ENCODE peak calls at places on chromosomes 4 and X, in seven cellular contexts. One of them, this sample, is unnamed.

GRCh38 chrX:1657367-1658082 is 42.7 kb downstream of the ASMT start:
- DNase-seq in MCF 10A: peak; percentile 57
- DNase-seq in tibial nerve: no peak
- DNase-seq in endothelial cell: no peak
- DNase-seq in lower lobe of right lung: no peak
- DNase-seq in heart left ventricle: no peak
- DNase-seq in GM06990: peak; percentile 69
- DNase-seq in this sample: peak; percentile 61

GRCh38 chrX:123408856-123409737 is 225.0 kb downstream of the GRIA3 start:
- DNase-seq in lower lobe of right lung: no peak
- DNase-seq in endothelial cell: no peak
- DNase-seq in heart left ventricle: no peak
- DNase-seq in GM06990: peak; percentile 64
- DNase-seq in MCF 10A: no peak
- DNase-seq in tibial nerve: no peak
- DNase-seq in this sample: peak; percentile 13

GRCh38 chrX:8484360-8484759 is 19.7 kb downstream of the VCX3B start:
- DNase-seq in tibial nerve: no peak
- DNase-seq in heart left ventricle: no peak
- DNase-seq in endothelial cell: no peak
- DNase-seq in MCF 10A: no peak
- DNase-seq in lower lobe of right lung: no peak
- DNase-seq in GM06990: no peak
- DNase-seq in this sample: no peak

GRCh38 chrX:41406211-41406610 is 40.9 kb upstream of the NYX start:
- DNase-seq in tibial nerve: no peak
- DNase-seq in endothelial cell: no peak
- DNase-seq in GM06990: no peak
- DNase-seq in MCF 10A: peak; percentile 58
- DNase-seq in heart left ventricle: no peak
- DNase-seq in lower lobe of right lung: no peak
- DNase-seq in this sample: no peak

GRCh38 chr4:117514779-117515178 is 429.4 kb upstream of the TRAM1L1 start:
- DNase-seq in lower lobe of right lung: no peak
- DNase-seq in MCF 10A: no peak
- DNase-seq in heart left ventricle: no peak
- DNase-seq in endothelial cell: no peak
- DNase-seq in tibial nerve: no peak
- DNase-seq in GM06990: no peak
- DNase-seq in this sample: no peak

GRCh38 chr4:79865253-79865652 is 207.8 kb downstream of the ANTXR2 start:
- DNase-seq in MCF 10A: peak; percentile 24
- DNase-seq in GM06990: no peak
- DNase-seq in heart left ventricle: no peak
- DNase-seq in tibial nerve: no peak
- DNase-seq in lower lobe of right lung: no peak
- DNase-seq in endothelial cell: no peak
- DNase-seq in this sample: no peak

GRCh38 chr4:184802203-184803015 is 23.4 kb downstream of the ACSL1 start:
- DNase-seq in MCF 10A: no peak
- DNase-seq in tibial nerve: no peak
- DNase-seq in GM06990: no peak
- DNase-seq in heart left ventricle: no peak
- DNase-seq in endothelial cell: no peak
- DNase-seq in lower lobe of right lung: peak; percentile 49
- DNase-seq in this sample: no peak

GRCh38 chr4:48189731-48190130 is 55.7 kb upstream of the TXK start:
- DNase-seq in MCF 10A: no peak
- DNase-seq in endothelial cell: no peak
- DNase-seq in GM06990: no peak
- DNase-seq in lower lobe of right lung: no peak
- DNase-seq in heart left ventricle: no peak
- DNase-seq in tibial nerve: no peak
- DNase-seq in this sample: no peak

GRCh38 chrX:53445977-53446376 is 11.8 kb upstream of the HSD17B10 start:
- DNase-seq in heart left ventricle: peak; percentile 43
- DNase-seq in tibial nerve: no peak
- DNase-seq in endothelial cell: peak; percentile 36
- DNase-seq in lower lobe of right lung: peak; percentile 45
- DNase-seq in GM06990: no peak
- DNase-seq in MCF 10A: peak; percentile 66
- DNase-seq in this sample: no peak

GRCh38 chr4:88522702-88523324 is 763 bp downstream of the PYURF start:
- DNase-seq in GM06990: no peak
- DNase-seq in heart left ventricle: peak; percentile 40
- DNase-seq in lower lobe of right lung: peak; percentile 71
- DNase-seq in tibial nerve: no peak
- DNase-seq in MCF 10A: peak; percentile 49
- DNase-seq in endothelial cell: peak; percentile 15
- DNase-seq in this sample: peak; percentile 35

GRCh38 chrX:68807818-68808217 is 21.0 kb upstream of the EFNB1 start:
- DNase-seq in tibial nerve: no peak
- DNase-seq in heart left ventricle: no peak
- DNase-seq in endothelial cell: peak; percentile 38
- DNase-seq in lower lobe of right lung: no peak
- DNase-seq in GM06990: no peak
- DNase-seq in MCF 10A: peak; percentile 57
- DNase-seq in this sample: no peak
- TF ChIP-seq CTCF in tibial nerve: peak; percentile 36
- TF ChIP-seq CTCF in heart left ventricle: peak; percentile 32
- TF ChIP-seq CTCF in endothelial cell: peak; percentile 28
- TF ChIP-seq CTCF in lower lobe of right lung: peak; percentile 44
- TF ChIP-seq CTCF in GM06990: peak; percentile 15
- TF ChIP-seq CTCF in MCF 10A: peak; percentile 42
- TF ChIP-seq CTCF in this sample: no peak

GRCh38 chrX:106404512-106404911 is 207.3 kb upstream of the RADX start:
- DNase-seq in endothelial cell: no peak
- DNase-seq in MCF 10A: peak; percentile 40
- DNase-seq in heart left ventricle: no peak
- DNase-seq in GM06990: no peak
- DNase-seq in lower lobe of right lung: no peak
- DNase-seq in tibial nerve: no peak
- DNase-seq in this sample: no peak
- TF ChIP-seq CTCF in endothelial cell: no peak
- TF ChIP-seq CTCF in MCF 10A: peak; percentile 39
- TF ChIP-seq CTCF in heart left ventricle: no peak
- TF ChIP-seq CTCF in GM06990: peak; percentile 15
- TF ChIP-seq CTCF in lower lobe of right lung: no peak
- TF ChIP-seq CTCF in tibial nerve: no peak
- TF ChIP-seq CTCF in this sample: no peak

GRCh38 chrX:153662266-153662665 is 11.3 kb downstream of the PNCK start:
- DNase-seq in heart left ventricle: no peak
- DNase-seq in endothelial cell: peak; percentile 54
- DNase-seq in tibial nerve: no peak
- DNase-seq in MCF 10A: peak; percentile 38
- DNase-seq in lower lobe of right lung: peak; percentile 65
- DNase-seq in GM06990: no peak
- DNase-seq in this sample: no peak
- TF ChIP-seq CTCF in heart left ventricle: peak; percentile 32
- TF ChIP-seq CTCF in endothelial cell: peak; percentile 46
- TF ChIP-seq CTCF in tibial nerve: peak; percentile 16
- TF ChIP-seq CTCF in MCF 10A: peak; percentile 41
- TF ChIP-seq CTCF in lower lobe of right lung: peak; percentile 42
- TF ChIP-seq CTCF in GM06990: peak; percentile 53
- TF ChIP-seq CTCF in this sample: peak; percentile 24

GRCh38 chr4:41111796-41112195 is 102.5 kb downstream of the APBB2 start:
- DNase-seq in heart left ventricle: no peak
- DNase-seq in MCF 10A: no peak
- DNase-seq in GM06990: no peak
- DNase-seq in tibial nerve: no peak
- DNase-seq in lower lobe of right lung: no peak
- DNase-seq in endothelial cell: no peak
- DNase-seq in this sample: no peak
- TF ChIP-seq CTCF in heart left ventricle: no peak
- TF ChIP-seq CTCF in MCF 10A: no peak
- TF ChIP-seq CTCF in GM06990: no peak
- TF ChIP-seq CTCF in tibial nerve: no peak
- TF ChIP-seq CTCF in lower lobe of right lung: no peak
- TF ChIP-seq CTCF in endothelial cell: no peak
- TF ChIP-seq CTCF in this sample: no peak

This sample was measured in GM20000.